ENCODE peak calls at places on chromosomes 6 and 20, in eight cellular contexts. S, P, O, E, Y, F, V and B are unnamed samples.

GRCh38 chr6:70955441-70956190 is 1.2 kb downstream of the B3GAT2 start:
- DNase-seq in O (peak), P (peak), V (peak), E (peak), S (peak), F (no peak), Y (peak), B (peak)

GRCh38 chr6:82067021-82067420 is 180.5 kb downstream of the IBTK start:
- DNase-seq in S (no peak), V (no peak), E (peak), F (no peak), P (no peak), O (no peak), Y (peak), B (no peak)

GRCh38 chr6:97850458-97851218 is 567.6 kb upstream of the MMS22L start:
- DNase-seq in V (no peak), F (no peak), Y (peak), P (no peak), O (no peak), S (no peak), E (no peak), B (no peak)

GRCh38 chr6:40710626-40711354 is 123.6 kb upstream of the LRFN2 start:
- DNase-seq in P (no peak), E (peak), O (no peak), Y (no peak), F (no peak), S (no peak), V (no peak), B (no peak)

GRCh38 chr6:169752074-169752623 is 727 bp downstream of the ERMARD start:
- DNase-seq in V (no peak), O (no peak), P (no peak), F (no peak), Y (no peak), E (no peak), S (no peak), B (no peak)

GRCh38 chr20:15063077-15063476 is 725.7 kb upstream of the FLRT3 start:
- DNase-seq in F (no peak), O (no peak), E (no peak), V (no peak), S (no peak), P (no peak), Y (no peak), B (no peak)

GRCh38 chr20:37161830-37162549 is 17.1 kb upstream of the RPN2 start:
- DNase-seq in E (no peak), Y (no peak), V (no peak), F (no peak), S (no peak), O (no peak), P (no peak), B (no peak)

GRCh38 chr6:71453307-71453706 is 164.7 kb downstream of the OGFRL1 start:
- DNase-seq in V (no peak), O (no peak), P (no peak), S (no peak), E (no peak), Y (no peak), F (no peak), B (no peak)

GRCh38 chr6:56497270-56497669 is 145.4 kb downstream of the DST start:
- DNase-seq in P (no peak), E (no peak), F (no peak), Y (no peak), O (no peak), S (no peak), V (no peak), B (no peak)

GRCh38 chr20:46151936-46152335 is 33.8 kb downstream of the CD40 start:
- DNase-seq in S (no peak), Y (no peak), V (no peak), P (no peak), O (no peak), E (no peak), F (no peak), B (peak)

GRCh38 chr20:22623211-22623610 is 38.8 kb upstream of the FOXA2 start:
- DNase-seq in P (no peak), V (no peak), S (no peak), F (no peak), E (no peak), O (no peak), Y (no peak), B (no peak)

GRCh38 chr6:28160233-28160632 is 18.6 kb downstream of the ZKSCAN8 start:
- DNase-seq in P (no peak), S (no peak), F (no peak), V (no peak), Y (no peak), E (no peak), O (no peak), B (no peak)

GRCh38 chr6:161161889-161162624 is 111.8 kb downstream of the AGPAT4 start:
- DNase-seq in O (no peak), Y (peak), V (no peak), E (no peak), F (no peak), P (no peak), S (no peak), B (no peak)

GRCh38 chr6:42510795-42511194 is 53.0 kb upstream of the UBR2 start:
- DNase-seq in E (no peak), P (no peak), S (no peak), Y (no peak), V (no peak), O (no peak), F (no peak), B (no peak)
- TF ChIP-seq CTCF in E (peak), P (no peak), S (no peak), Y (no peak), V (no peak), O (no peak), F (no peak), B (no peak)

GRCh38 chr6:99605911-99606669 is 543 bp upstream of the PRDM13 start:
- DNase-seq in F (no peak), S (no peak), E (no peak), Y (no peak), V (no peak), O (no peak), P (no peak), B (no peak)

GRCh38 chr6:99603421-99604160 is 3.0 kb upstream of the PRDM13 start:
- DNase-seq in E (no peak), V (no peak), S (no peak), F (no peak), P (no peak), O (no peak), Y (no peak), B (peak)

GRCh38 chr6:99606670-99607415 is at the start of gene PRDM13:
- DNase-seq in Y (no peak), V (no peak), P (no peak), S (no peak), O (no peak), E (no peak), F (no peak), B (peak)

GRCh38 chr6:99604161-99605073 is 2.2 kb upstream of the PRDM13 start:
- DNase-seq in O (no peak), F (no peak), E (no peak), Y (no peak), P (no peak), S (no peak), V (no peak), B (no peak)

GRCh38 chr6:99605074-99605726 is 1.4 kb upstream of the PRDM13 start:
- DNase-seq in O (no peak), S (no peak), P (no peak), V (no peak), F (no peak), Y (no peak), E (no peak), B (no peak)
- TF ChIP-seq CTCF in O (peak), S (no peak), P (no peak), V (no peak), F (no peak), Y (no peak), E (no peak), B (no peak)

DNA sequence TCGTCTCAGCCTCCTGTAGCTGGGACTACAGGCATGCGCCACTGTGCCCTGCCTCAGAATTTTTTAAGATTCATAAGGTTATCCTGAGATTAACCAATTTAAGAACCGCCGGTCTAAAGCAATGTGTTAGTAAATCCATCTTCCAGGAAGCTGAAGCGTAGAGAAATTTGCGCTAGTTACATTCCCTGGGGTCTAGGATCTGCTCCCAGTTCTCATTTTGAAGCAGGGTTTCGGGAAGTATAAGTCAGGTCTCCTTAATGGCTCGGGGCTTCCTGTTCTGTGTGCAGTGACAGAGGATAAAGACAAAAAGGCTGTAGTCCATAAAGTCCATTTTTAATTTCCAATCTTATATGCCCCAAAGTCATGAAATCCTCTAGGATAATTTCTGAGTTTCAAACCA is 326.3 kb downstream of the PRL start:
- DNase-seq in S (no peak), P (no peak), Y (no peak), O (no peak), E (no peak), F (no peak), V (no peak), B (no peak)
- TF ChIP-seq CTCF in S (no peak), P (no peak), Y (no peak), O (no peak), E (no peak), F (no peak), V (no peak), B (no peak)

DNA sequence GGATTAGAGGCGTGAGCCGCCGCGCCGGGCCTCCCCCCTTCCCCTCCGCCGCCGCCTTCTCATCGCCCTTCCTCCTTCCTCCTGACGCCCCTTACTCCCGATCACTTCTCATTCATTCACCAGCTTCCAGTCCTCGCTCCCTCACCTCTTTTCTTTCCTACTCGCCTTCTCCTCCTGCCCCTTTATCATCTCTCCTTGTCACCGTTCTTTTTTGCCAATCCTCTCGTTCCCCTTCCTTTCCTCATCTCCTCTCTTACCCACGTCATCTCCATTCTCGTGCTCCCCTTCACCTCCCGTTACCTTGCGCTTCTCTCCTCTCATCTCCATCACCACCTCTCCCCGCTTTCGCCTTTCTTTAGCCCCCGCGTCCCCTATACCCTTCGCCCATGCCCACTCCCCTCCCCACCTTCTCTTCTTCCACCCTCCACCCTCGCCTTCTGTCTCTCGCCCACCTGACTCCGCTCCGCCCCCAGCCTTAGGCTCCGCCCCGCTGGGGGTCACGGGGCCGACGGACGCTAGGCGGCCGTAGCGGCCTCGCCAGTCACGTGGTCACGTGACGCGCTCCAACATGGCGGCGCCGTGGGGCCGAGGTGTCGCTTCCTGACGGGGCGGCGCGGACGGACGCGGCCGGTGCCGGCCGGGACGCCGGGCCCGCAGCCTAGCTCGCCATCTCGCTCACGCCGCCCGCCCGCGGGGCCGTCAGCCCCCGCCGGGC is at the start of gene ARFGEF2:
- DNase-seq in O (peak), V (peak), S (peak), Y (peak), P (peak), E (peak), F (no peak), B (peak)
- TF ChIP-seq CTCF in O (peak), V (no peak), S (peak), Y (no peak), P (peak), E (no peak), F (peak), B (no peak)

DNA sequence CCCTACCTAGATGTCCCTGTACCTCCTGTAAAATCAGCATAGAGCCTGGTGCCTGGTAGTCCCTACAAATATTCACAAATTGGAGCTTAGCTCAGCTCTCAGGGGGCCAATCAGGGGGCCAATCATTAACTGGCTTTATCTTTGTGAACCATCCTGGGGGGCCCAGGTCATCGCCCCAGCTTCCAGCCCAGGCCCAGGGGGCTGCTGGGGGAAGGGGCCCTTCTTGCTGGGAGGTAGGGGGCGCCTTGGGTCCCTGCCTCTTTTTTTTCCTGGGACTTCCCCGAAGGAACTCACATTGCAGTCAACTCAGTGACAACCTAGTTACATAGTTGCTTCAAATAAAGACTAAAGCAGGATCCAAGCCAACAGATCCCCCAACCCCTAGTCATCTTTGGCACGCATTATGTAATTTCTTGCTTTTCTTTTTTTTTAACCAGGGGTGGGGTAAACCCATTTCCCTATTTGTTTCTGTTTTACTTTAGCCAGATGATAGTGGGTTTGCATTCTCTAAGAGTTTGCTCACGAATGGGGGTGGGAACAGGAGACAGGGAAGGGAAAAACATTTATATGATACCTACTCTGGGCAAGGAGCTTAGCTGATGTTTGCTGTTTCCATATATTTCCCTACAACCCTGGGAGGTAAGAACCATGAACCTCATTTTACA is 6.7 kb upstream of the VEGFA start:
- DNase-seq in E (no peak), O (no peak), V (peak), S (no peak), F (no peak), Y (no peak), P (no peak), B (no peak)
- TF ChIP-seq CTCF in E (no peak), O (no peak), V (no peak), S (no peak), F (no peak), Y (no peak), P (no peak), B (no peak)

GRCh38 chr6:33390173-33390572 is 1.4 kb upstream of the KIFC1 start:
- DNase-seq in S (no peak), F (no peak), E (no peak), P (no peak), Y (no peak), O (no peak), V (no peak), B (no peak)

GRCh38 chr6:33380272-33380981 is 11.2 kb upstream of the KIFC1 start:
- DNase-seq in Y (no peak), P (no peak), F (no peak), E (no peak), S (no peak), V (no peak), O (no peak), B (no peak)

GRCh38 chr6:33383427-33384185 is 8.0 kb upstream of the KIFC1 start:
- DNase-seq in E (no peak), O (no peak), P (no peak), S (no peak), Y (no peak), V (no peak), F (no peak), B (no peak)

GRCh38 chr6:33384581-33385020 is 7.0 kb upstream of the KIFC1 start:
- DNase-seq in V (peak), E (no peak), S (no peak), O (no peak), P (no peak), F (peak), Y (peak), B (peak)
- TF ChIP-seq CTCF in V (peak), E (peak), S (peak), O (peak), P (no peak), F (peak), Y (peak), B (peak)

DNA sequence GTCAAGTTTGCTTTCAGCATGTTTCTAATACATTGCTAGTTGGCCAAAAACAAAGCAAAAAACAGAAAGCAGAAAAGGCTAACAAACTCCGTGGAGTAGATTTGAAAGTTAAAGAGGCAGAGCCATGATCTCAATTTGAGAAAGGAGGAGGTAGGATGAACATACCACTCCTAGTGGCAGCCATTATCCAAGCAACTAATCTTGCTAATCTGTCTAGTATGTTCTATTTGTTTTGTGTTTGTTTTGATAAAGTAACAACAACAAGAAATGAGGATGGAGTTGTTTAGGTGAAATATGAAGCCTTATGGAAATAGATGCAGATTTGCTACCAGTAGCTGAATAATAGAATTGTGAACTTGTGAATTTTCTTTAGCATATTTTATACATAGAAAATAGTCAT is 295.5 kb upstream of the PRDM1 start:
- DNase-seq in E (no peak), P (no peak), S (no peak), O (no peak), Y (no peak), V (no peak), F (no peak), B (no peak)
- TF ChIP-seq CTCF in E (no peak), P (no peak), S (no peak), O (no peak), Y (peak), V (peak), F (peak), B (no peak)

GRCh38 chr6:10451394-10451793 is 36.5 kb upstream of the TFAP2A start:
- DNase-seq in O (no peak), E (no peak), P (no peak), V (no peak), S (no peak), Y (no peak), F (no peak), B (no peak)
- TF ChIP-seq CTCF in O (no peak), E (no peak), P (no peak), V (no peak), S (no peak), Y (no peak), F (no peak), B (no peak)

DNA sequence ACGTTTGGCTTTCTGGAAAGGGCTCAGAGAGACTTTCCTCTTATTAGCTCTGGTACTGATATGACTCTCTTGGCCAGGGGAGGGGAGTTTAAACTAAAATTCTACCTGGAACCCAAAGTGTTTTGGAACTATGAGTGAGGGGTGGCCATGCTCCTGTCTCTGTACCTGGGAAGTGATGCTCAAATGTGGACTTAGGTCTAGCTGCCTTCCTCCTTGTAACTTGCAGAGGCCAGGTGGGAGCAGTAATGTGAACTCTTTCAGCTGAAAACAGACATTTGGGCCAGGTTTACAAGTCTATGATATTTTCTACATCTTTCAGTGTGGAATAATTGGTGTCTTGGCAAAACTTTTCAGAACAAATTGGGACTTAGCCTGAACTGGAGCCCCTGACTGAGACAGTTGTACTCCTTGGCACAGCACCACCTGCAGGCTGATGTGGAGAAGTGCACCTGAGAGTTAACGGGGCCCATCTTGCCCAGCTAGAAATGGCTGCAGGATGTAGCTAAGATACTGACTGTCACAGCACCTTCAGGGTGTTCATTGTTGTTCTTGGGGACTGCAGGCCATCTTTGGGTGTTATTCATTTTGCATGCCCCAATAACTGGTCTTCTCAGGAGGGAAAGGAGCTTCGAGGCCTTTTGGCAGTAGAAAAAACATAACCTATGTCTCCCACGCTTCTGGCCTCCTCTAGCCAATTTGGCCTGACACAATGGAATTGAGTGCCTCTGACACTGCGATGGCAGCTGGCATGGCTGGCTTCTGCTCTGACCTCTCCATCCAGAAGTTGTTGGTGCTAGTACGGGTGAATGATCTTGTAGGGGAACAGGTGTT is 37.1 kb downstream of the CD109 start:
- DNase-seq in Y (peak), O (peak), S (peak), E (peak), P (peak), V (peak), F (no peak), B (peak)
- TF ChIP-seq CTCF in Y (peak), O (peak), S (peak), E (peak), P (peak), V (peak), F (peak), B (peak)